ENCODE peak calls at places on chromosomes 11 and 22, in nine cellular contexts. H is HepG2, N is uterus, I is IMR-90, Q is stomach, D is GM12878, O is heart left ventricle, J is esophagus squamous epithelium, G is tibial nerve. X is an unnamed sample.

GRCh38 chr11:119625206-119625988 is 103.6 kb downstream of the NECTIN1 start:
- DNase-seq in D (no peak), I (no peak), N (no peak), J (no peak), H (no peak), G (no peak), O (no peak), Q (no peak), X (no peak)

GRCh38 chr22:42747701-42748513 is 27.2 kb upstream of the A4GALT start:
- DNase-seq in D (no peak), Q (no peak), H (peak; percentile 74), J (no peak), O (peak; percentile 43), I (peak; percentile 76), G (no peak), N (no peak), X (no peak)

GRCh38 chr22:26535499-26535898 is 23.2 kb upstream of the TFIP11 start:
- DNase-seq in J (no peak), I (no peak), N (no peak), D (no peak), O (no peak), Q (no peak), G (no peak), H (no peak), X (no peak)

GRCh38 chr11:119218141-119218878 is 12.2 kb downstream of the CBL start:
- DNase-seq in D (no peak), Q (no peak), O (no peak), G (no peak), J (no peak), H (no peak), I (peak; percentile 99), N (no peak), X (no peak)

GRCh38 chr11:79414644-79415317 is 26.0 kb downstream of the TENM4 start:
- DNase-seq in O (peak; percentile 29), H (no peak), Q (no peak), J (no peak), G (no peak), D (no peak), I (peak; percentile 81), N (peak; percentile 40), X (no peak)

GRCh38 chr11:46637546-46637945 is 20.2 kb downstream of the ATG13 start:
- DNase-seq in Q (no peak), O (no peak), J (no peak), D (no peak), H (no peak), G (no peak), N (no peak), I (no peak), X (no peak)

GRCh38 chr11:125088576-125089455 is 22.6 kb downstream of the TMEM218 start:
- DNase-seq in N (no peak), O (no peak), J (no peak), I (no peak), D (no peak), G (no peak), Q (no peak), H (no peak), X (no peak)

GRCh38 chr11:122556605-122557004 is 98.9 kb upstream of the UBASH3B start:
- DNase-seq in Q (no peak), G (no peak), O (no peak), J (no peak), H (no peak), N (no peak), I (no peak), D (no peak), X (no peak)

GRCh38 chr11:134587345-134587744 is 175.3 kb upstream of the B3GAT1 start:
- DNase-seq in O (no peak), J (no peak), D (no peak), G (no peak), N (no peak), I (no peak), H (no peak), Q (no peak), X (no peak)

GRCh38 chr22:49664891-49665290 is 162.8 kb downstream of the BRD1 start:
- DNase-seq in Q (no peak), O (no peak), J (no peak), G (no peak), D (no peak), I (no peak), H (no peak), N (no peak), X (no peak)

GRCh38 chr22:49668402-49668801 is 159.3 kb downstream of the BRD1 start:
- DNase-seq in J (no peak), H (no peak), N (no peak), G (no peak), O (no peak), D (no peak), I (no peak), Q (no peak), X (no peak)

GRCh38 chr22:49666146-49666809 is 161.4 kb downstream of the BRD1 start:
- DNase-seq in H (no peak), N (no peak), O (no peak), D (no peak), J (no peak), Q (no peak), G (no peak), I (no peak), X (no peak)

GRCh38 chr22:49664371-49664881 is 163.2 kb downstream of the BRD1 start:
- DNase-seq in D (no peak), Q (no peak), N (no peak), J (no peak), I (no peak), O (no peak), H (no peak), G (no peak), X (no peak)

DNA sequence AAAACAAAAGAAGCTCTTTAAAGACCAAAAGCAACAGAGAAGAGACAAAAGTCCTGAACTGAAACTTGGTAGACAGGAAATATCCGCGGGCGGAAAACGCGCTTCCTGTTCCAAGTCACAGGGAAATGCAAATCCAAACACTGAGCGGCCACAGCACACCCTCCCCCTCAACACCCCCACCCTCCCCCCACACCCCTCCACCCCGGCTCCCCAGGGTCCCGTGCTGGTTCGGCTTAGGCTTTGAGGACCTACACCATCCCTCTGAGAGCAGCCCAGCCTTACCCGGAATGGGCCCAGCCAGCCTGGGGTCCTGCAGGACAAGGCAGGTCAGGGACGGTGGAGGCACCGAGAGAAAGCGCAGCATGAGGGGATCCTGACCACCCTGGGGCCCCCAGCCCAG is 160.4 kb downstream of the BRD1 start:
- DNase-seq in D (no peak), H (no peak), O (peak; percentile 61), I (no peak), Q (no peak), J (no peak), N (no peak), G (no peak), X (no peak)
- H3K4me3 ChIP-seq in D (no peak overlapping the region), H (no peak overlapping the region), O (no peak overlapping the region), I (no peak overlapping the region), Q (peak overlapping the region; percentile 7), J (peak overlapping the region; percentile 39), N (no peak overlapping the region), G (peak overlapping the region; percentile 19), X (no peak overlapping the region)

GRCh38 chr11:59659981-59660380 is 8.9 kb downstream of the PATL1 start:
- DNase-seq in D (no peak), I (no peak), G (no peak), O (no peak), H (no peak), Q (no peak), N (no peak), J (no peak), X (no peak)
- TF ChIP-seq POLR2A in D (no peak), I (no peak), G (no peak), O (no peak), H (no peak), Q (no peak), N (no peak), J (no peak), X (no peak)

GRCh38 chr11:73784734-73785133 is 2.9 kb upstream of the MRPL48 start:
- DNase-seq in N (no peak), D (no peak), G (no peak), H (no peak), I (no peak), J (no peak), O (no peak), Q (no peak), X (no peak)
- H3K36me3 ChIP-seq in N (no peaks in the 10 kb centered on the region), D (no peaks in the 10 kb centered on the region), G (no peaks in the 10 kb centered on the region), H (no peaks in the 10 kb centered on the region), I (no peaks in the 10 kb centered on the region), J (no peaks in the 10 kb centered on the region), O (no peaks in the 10 kb centered on the region), Q (no peaks in the 10 kb centered on the region), X (no peaks in the 10 kb centered on the region)

GRCh38 chr11:27873664-27874063 is 173.4 kb upstream of the BDNF start:
- DNase-seq in H (peak; percentile 73), N (no peak), O (no peak), I (no peak), G (no peak), J (no peak), Q (no peak), D (no peak), X (peak; percentile 43)
- H3K4me3 ChIP-seq in H (no peak overlapping the region), N (no peak overlapping the region), O (no peak overlapping the region), I (no peak overlapping the region), G (no peak overlapping the region), J (no peak overlapping the region), Q (no peak overlapping the region), D (no peak overlapping the region), X (no peak overlapping the region)

DNA sequence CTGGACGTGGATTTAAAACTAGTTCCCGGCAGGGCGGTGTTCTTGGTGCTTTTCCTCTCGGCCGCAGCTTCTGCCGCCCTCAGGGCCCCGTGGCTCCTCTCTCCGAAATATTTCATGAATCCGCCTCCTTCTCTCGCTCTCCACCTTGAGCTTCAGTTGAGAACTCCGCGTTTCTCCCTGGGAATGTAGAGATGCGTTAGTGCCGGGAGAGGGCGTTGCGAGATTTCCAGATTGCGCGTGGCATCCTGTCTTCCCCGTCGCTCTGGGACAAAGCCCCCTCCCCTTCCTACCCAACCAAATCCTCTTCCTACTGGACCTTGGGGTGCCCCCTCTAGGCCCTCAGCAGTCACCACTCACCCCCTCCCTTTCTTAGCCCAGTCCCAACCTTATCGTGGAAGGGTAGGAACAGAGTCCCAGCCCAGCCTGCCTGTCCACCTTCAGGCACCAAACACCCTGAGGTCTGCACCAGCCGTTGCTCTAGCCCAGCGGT is 15.5 kb upstream of the RAC2 start:
- DNase-seq in J (no peak), D (no peak), O (no peak), H (no peak), I (peak; percentile 61), G (no peak), Q (no peak), N (no peak), X (no peak)
- TF ChIP-seq POLR2A in J (no peak), D (no peak), O (no peak), H (no peak), I (no peak), G (no peak), Q (no peak), N (no peak), X (no peak)

DNA sequence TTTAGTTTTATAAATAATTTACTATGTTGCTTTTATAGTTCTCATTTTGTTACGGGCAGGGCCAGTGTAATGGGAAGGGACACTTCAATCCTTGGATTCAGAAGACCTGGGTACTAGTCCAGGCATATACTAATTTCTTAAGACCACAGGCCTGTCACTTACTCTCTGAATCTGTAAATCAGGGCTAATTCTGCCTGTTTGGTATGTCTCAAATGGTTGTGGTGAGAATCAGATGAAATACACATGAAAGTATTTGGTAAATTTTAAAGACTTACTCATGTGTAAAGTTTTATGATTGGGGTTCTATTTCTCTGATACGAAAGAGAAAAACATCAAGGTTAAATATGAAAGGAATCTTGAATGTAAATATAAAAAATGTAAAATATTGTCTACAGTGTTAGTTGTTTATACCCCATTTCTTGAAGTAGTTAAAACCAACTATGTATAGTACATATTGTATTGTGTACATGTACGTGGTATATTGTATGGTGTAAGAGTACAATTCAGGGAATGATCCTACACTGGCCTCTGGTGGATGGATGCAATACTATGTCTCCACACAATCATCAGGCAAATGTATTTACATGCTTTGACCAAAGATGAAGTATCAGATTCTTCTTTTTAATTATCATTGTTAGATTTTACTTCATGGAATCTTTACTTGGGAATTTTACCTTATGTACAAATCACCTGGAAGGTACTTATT is 24.5 kb upstream of the RAG2 start:
- DNase-seq in Q (no peak), I (peak; percentile 36), D (no peak), H (peak; percentile 31), G (no peak), N (no peak), J (no peak), O (no peak), X (no peak)
- H3K36me3 ChIP-seq in Q (no peaks in the 10 kb centered on the region), I (no peaks in the 10 kb centered on the region), D (no peaks in the 10 kb centered on the region), H (no peaks in the 10 kb centered on the region), G (no peaks in the 10 kb centered on the region), N (no peaks in the 10 kb centered on the region), J (no peaks in the 10 kb centered on the region), O (no peaks in the 10 kb centered on the region), X (no peaks in the 10 kb centered on the region)